ENCODE peak calls at places on chromosomes 3 and 15, in four cellular contexts. J, P, W and A are unnamed samples.

GRCh38 chr3:73419179-73419803 is 205.4 kb downstream of the PDZRN3 start:
- DNase-seq in P (peak; percentile 74), J (no peak), W (peak; percentile 72), A (no peak)

GRCh38 chr3:42210731-42211130 is 55.3 kb downstream of the CCK start:
- DNase-seq in W (no peak), J (no peak), P (no peak), A (no peak)

GRCh38 chr3:35954365-35954764 is 315.0 kb downstream of the ARPP21 start:
- DNase-seq in W (no peak), J (no peak), P (no peak), A (no peak)

GRCh38 chr15:57041416-57041815 is 123.0 kb downstream of the TCF12 start:
- DNase-seq in P (no peak), J (no peak), W (no peak), A (no peak)

GRCh38 chr3:55434789-55435188 is 52.3 kb downstream of the WNT5A start:
- DNase-seq in P (peak; percentile 81), W (no peak), J (no peak), A (no peak)

GRCh38 chr3:64651286-64651685 is 36.5 kb downstream of the ADAMTS9 start:
- DNase-seq in J (no peak), W (no peak), P (no peak), A (no peak)

GRCh38 chr3:23701711-23702110 is 104.0 kb upstream of the UBE2E1 start:
- DNase-seq in P (peak; percentile 23), W (no peak), J (no peak), A (no peak)

GRCh38 chr3:54891540-54891897 is 36.3 kb downstream of the LRTM1 start:
- DNase-seq in P (no peak), J (peak; percentile 94), W (peak; percentile 88), A (peak; percentile 81)

GRCh38 chr15:52652286-52652685 is 26.9 kb downstream of the ATOSA start:
- DNase-seq in J (no peak), P (no peak), W (no peak), A (no peak)

GRCh38 chr3:49161808-49162530 is 4.2 kb downstream of the CCDC71 start:
- DNase-seq in P (no peak), W (no peak), J (no peak), A (no peak)

GRCh38 chr3:105868450-105868744 is 415 bp downstream of the CBLB start:
- DNase-seq in P (peak; percentile 71), J (peak; percentile 80), W (no peak), A (no peak)

GRCh38 chr3:14404396-14405119 is 2.2 kb downstream of the SLC6A6 start:
- DNase-seq in W (no peak), J (no peak), P (no peak), A (no peak)

GRCh38 chr3:65603631-65604030 is 435.1 kb downstream of the MAGI1 start:
- DNase-seq in J (no peak), W (no peak), P (no peak), A (no peak)

GRCh38 chr3:64863811-64864210 is 176.0 kb upstream of the ADAMTS9 start:
- DNase-seq in P (no peak), W (no peak), J (no peak), A (no peak)

GRCh38 chr3:173599673-173600072 is 202.1 kb downstream of the NLGN1 start:
- DNase-seq in W (no peak), J (no peak), P (no peak), A (no peak)

GRCh38 chr15:90449206-90449735 is 61.2 kb downstream of the IQGAP1 start:
- DNase-seq in J (no peak), W (no peak), P (no peak), A (no peak)

GRCh38 chr3:106013971-106014370 is 145.2 kb upstream of the CBLB start:
- DNase-seq in P (no peak), W (peak; percentile 83), J (no peak), A (peak; percentile 50)

GRCh38 chr3:117398166-117398954 is 688.8 kb downstream of the TUSC7 start:
- DNase-seq in J (no peak), W (no peak), P (peak; percentile 89), A (no peak)

GRCh38 chr3:17755836-17756235 is 13.4 kb upstream of the TBC1D5 start:
- DNase-seq in J (no peak), W (no peak), P (no peak), A (no peak)

GRCh38 chr3:13288732-13289718 is 131.1 kb downstream of the NUP210 start:
- DNase-seq in J (peak; percentile 40), W (no peak), P (no peak), A (no peak)

GRCh38 chr3:37862712-37863551 is 1.3 kb downstream of the CTDSPL start:
- DNase-seq in W (no peak), P (peak; percentile 49), J (peak; percentile 78), A (no peak)

GRCh38 chr3:143676021-143676420 is 172.2 kb downstream of the SLC9A9 start:
- DNase-seq in W (no peak), P (no peak), J (no peak), A (no peak)

GRCh38 chr15:69265347-69265955 is 33.3 kb upstream of the PAQR5 start:
- DNase-seq in W (no peak), P (peak; percentile 57), J (no peak), A (no peak)

GRCh38 chr3:110568246-110568645 is 503.4 kb upstream of the NECTIN3 start:
- DNase-seq in W (peak; percentile 49), J (no peak), P (no peak), A (peak; percentile 54)

GRCh38 chr3:71523628-71524027 is 59.9 kb downstream of the FOXP1 start:
- DNase-seq in P (no peak), J (no peak), W (no peak), A (no peak)

GRCh38 chr3:71520186-71521020 is 63.1 kb downstream of the FOXP1 start:
- DNase-seq in W (no peak), J (no peak), P (no peak), A (no peak)

GRCh38 chr3:71521940-71522876 is 61.3 kb downstream of the FOXP1 start:
- DNase-seq in J (no peak), P (no peak), W (no peak), A (no peak)

GRCh38 chr3:71518089-71518488 is 65.4 kb downstream of the FOXP1 start:
- DNase-seq in P (no peak), W (no peak), J (no peak), A (no peak)

DNA sequence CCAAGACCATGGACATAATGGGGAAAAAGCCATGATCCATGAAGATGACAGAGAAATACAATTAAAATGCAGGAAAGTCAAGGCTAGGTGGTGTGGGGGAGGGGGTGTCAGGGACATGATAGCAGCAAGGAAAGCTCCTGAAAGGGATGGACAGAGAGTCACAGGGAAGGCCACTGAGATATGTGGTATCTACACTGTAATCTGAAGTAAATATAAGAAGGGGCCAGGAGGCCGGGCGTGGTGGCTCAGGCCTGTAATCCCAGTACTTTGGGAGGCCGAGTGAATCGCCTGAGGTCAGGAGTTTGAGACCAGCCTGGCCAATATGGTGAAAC is 62.5 kb downstream of the FOXP1 start:
- DNase-seq in J (no peak), W (no peak), P (no peak), A (no peak)
- H3K4me3 ChIP-seq in J (no peak overlapping the region), W (no peak overlapping the region), P (no peak overlapping the region), A (no peak overlapping the region)

GRCh38 chr15:40942337-40942854 is 10.9 kb upstream of the CHAC1 start:
- DNase-seq in J (no peak), W (no peak), P (no peak), A (no peak)

GRCh38 chr15:40943764-40944365 is 9.4 kb upstream of the CHAC1 start:
- DNase-seq in J (no peak), P (no peak), W (no peak), A (no peak)

GRCh38 chr15:40941078-40941527 is 12.0 kb downstream of the DLL4 start:
- DNase-seq in W (no peak), J (no peak), P (no peak), A (no peak)

GRCh38 chr15:40941528-40942336 is 11.5 kb upstream of the CHAC1 start:
- DNase-seq in J (peak; percentile 86), P (peak; percentile 94), W (peak; percentile 27), A (no peak)

DNA sequence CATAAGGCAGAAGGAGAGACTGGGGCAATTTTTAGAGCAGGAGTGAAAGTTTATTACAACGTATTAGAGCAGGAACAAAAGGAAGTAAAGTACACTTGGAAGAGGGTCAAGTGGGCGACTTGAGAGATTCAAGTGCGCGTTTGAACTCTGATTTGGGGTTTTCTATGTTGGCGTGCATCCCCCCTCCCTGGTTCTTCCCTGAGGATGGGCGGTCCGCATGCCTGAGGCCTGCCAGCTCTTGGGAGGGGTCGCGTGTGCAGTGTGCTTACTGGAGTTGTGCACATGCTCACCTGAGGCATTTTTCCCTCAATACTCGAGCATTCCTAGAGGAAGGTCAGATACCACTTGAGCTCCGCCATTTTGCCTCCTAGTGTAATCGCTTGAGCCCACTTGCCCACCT is 10.4 kb upstream of the CHAC1 start:
- DNase-seq in J (no peak), P (no peak), W (no peak), A (no peak)
- H3K4me3 ChIP-seq in J (no peak overlapping the region), P (peak overlapping the region; percentile 71), W (no peak overlapping the region), A (no peak overlapping the region)

DNA sequence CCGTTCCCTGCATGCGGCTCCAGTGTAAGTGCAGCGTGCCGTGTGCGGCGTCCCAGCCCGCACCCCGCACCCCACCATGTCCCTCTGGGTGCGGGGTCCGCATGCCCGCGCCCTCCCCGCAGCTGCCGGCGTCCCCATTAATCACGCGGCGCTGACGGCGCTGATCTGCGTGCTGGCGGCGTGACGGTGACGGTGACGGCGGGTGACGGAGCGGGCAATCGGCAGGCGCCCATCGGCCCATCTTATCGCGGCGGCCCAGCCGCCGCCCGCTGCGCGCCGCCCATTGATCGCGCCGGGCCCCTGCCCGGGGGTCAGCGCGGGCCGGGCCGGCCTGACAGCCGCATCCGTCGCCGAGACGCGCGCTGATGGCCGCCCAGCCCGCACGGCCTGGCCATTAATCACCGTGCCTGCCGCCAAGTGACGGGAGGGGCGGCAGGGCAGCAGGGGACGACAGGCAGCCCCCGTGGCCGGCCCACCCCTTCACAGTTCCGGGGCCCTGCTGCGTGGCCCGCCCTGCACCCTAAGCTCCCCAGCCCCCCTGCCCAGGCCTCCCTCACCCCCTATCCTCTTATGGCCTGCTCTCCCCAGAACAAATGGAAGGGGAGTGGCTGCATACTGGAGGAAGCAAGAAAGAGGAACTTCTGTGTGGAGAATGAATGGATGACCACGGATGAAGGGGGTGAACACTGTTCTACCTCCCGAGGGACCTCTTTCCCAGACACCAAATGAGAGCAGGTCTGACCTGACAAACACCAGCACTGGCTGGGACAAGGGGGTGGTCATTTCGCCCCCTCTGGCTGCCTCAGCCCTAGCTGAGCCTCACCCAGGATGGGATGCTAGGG is 24.8 kb downstream of the SEC61A1 start:
- DNase-seq in W (no peak), P (peak; percentile 28), J (no peak), A (no peak)
- H3K4me3 ChIP-seq in W (no peak overlapping the region), P (peak overlapping the region; percentile 68), J (peak overlapping the region; percentile 56), A (no peak overlapping the region)

DNA sequence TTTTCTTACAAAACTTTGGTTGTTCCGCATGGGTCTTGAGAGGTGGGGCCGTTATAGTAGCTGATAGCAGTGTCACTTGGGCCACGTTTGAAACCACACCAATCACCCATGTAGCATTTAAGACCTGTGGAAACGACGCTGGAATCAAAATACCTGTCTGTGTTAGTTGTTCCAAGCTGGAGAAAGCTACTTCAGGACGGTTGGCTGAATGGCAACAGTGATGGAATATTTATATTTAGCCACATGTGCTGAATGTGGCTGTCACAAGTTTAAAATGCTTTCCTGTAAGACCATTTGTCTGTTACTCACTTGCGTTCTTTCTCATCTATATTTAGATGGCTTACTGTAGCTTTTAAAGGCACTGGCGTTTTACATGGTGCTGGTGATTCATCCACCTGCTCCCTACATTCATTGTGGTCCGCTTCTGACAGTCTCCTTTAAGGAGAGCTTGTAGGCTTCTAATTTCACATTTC is 1.4 kb downstream of the DNAJA4 start:
- DNase-seq in J (no peak), P (no peak), W (peak; percentile 43), A (peak; percentile 56)
- H3K4me3 ChIP-seq in J (peak overlapping the region; percentile 74), P (no peak overlapping the region), W (no peak overlapping the region), A (peak overlapping the region; percentile 74)

GRCh38 chr3:188165596-188165995 is 11.6 kb downstream of the LPP start:
- DNase-seq in J (no peak), W (no peak), P (no peak), A (no peak)
- H3K4me3 ChIP-seq in J (no peak overlapping the region), W (no peak overlapping the region), P (no peak overlapping the region), A (peak overlapping the region; percentile 9)